ENCODE peak calls at places on chromosomes 2 and 18, in ten cellular contexts. M is PC-9; L is fibroblast of lung; E is GM06990; F is NB4; T is AG10803; V is DND-41; Q is HL-60; U is GM23248; G is CD8-positive, alpha-beta T cell. D is an unnamed sample.

GRCh38 chr18:73597832-73598615 is 549.6 kb downstream of the FBXO15 start:
- DNase-seq in M (no peak), G (no peak), L (no peak), E (no peak), Q (no peak), T (no peak), V (no peak), F (peak), U (no peak), D (no peak)

GRCh38 chr18:73487956-73488355 is 620.2 kb upstream of the NETO1 start:
- DNase-seq in L (no peak), G (no peak), U (peak), Q (no peak), E (no peak), F (no peak), V (no peak), T (peak), M (no peak), D (no peak)

GRCh38 chr2:46351388-46352141 is 54.4 kb downstream of the EPAS1 start:
- DNase-seq in E (no peak), L (no peak), T (no peak), Q (no peak), U (no peak), V (peak), M (no peak), G (peak), F (no peak), D (peak)

GRCh38 chr18:41594582-41594981 is 360.5 kb upstream of the PIK3C3 start:
- DNase-seq in L (no peak), F (no peak), Q (no peak), E (no peak), M (no peak), G (no peak), T (no peak), U (no peak), V (no peak), D (no peak)

GRCh38 chr2:173448938-173449471 is 94.3 kb downstream of the CDCA7 start:
- DNase-seq in F (peak), E (peak), G (peak), L (peak), T (peak), Q (peak), U (peak), V (peak), M (peak), D (peak)

GRCh38 chr2:160367887-160368286 is 125.7 kb downstream of the RBMS1 start:
- DNase-seq in T (peak), G (no peak), U (peak), Q (peak), L (peak), F (peak), M (peak), E (no peak), V (peak), D (peak)

GRCh38 chr2:135899567-135899966 is 23.3 kb upstream of the MCM6 start:
- DNase-seq in U (no peak), L (no peak), E (no peak), Q (no peak), V (no peak), M (no peak), G (no peak), T (peak), F (no peak), D (no peak)

GRCh38 chr2:45890819-45891218 is 239.3 kb downstream of the PRKCE start:
- DNase-seq in Q (no peak), T (no peak), F (peak), E (no peak), G (no peak), U (no peak), M (no peak), L (no peak), V (peak), D (peak)

GRCh38 chr2:46376586-46377286 is 79.5 kb downstream of the EPAS1 start:
- DNase-seq in F (no peak), M (no peak), L (no peak), G (no peak), Q (no peak), V (peak), T (no peak), E (no peak), U (no peak), D (no peak)

GRCh38 chr2:195494452-195494851 is 162.6 kb upstream of the SLC39A10 start:
- DNase-seq in E (no peak), L (no peak), F (no peak), M (no peak), Q (no peak), T (peak), G (no peak), V (no peak), U (peak), D (no peak)

GRCh38 chr2:42059261-42059898 is 11.6 kb downstream of the PKDCC start:
- DNase-seq in F (no peak), V (no peak), L (no peak), T (no peak), E (no peak), Q (no peak), U (no peak), M (no peak), G (no peak), D (no peak)

GRCh38 chr2:230865766-230866703 is 1.3 kb downstream of the ITM2C start:
- DNase-seq in T (peak), F (peak), V (no peak), G (peak), L (peak), U (peak), Q (peak), E (no peak), M (peak), D (no peak)

GRCh38 chr18:11237484-11237883 is 88.1 kb upstream of the PIEZO2 start:
- DNase-seq in F (no peak), E (no peak), G (no peak), Q (no peak), M (no peak), V (no peak), T (no peak), L (no peak), U (no peak), D (no peak)

GRCh38 chr2:129717560-129718128 is 261.8 kb upstream of the RAB6C start:
- DNase-seq in M (no peak), L (no peak), F (no peak), E (no peak), G (no peak), T (no peak), V (no peak), U (no peak), Q (no peak), D (no peak)

GRCh38 chr2:165563468-165564225 is 94.1 kb downstream of the CSRNP3 start:
- DNase-seq in Q (no peak), E (no peak), T (no peak), G (no peak), F (peak), L (no peak), V (peak), U (no peak), M (no peak), D (peak)

GRCh38 chr2:215439980-215440512 is 4.2 kb upstream of the FN1 start:
- DNase-seq in E (no peak), G (no peak), Q (no peak), U (no peak), M (no peak), F (no peak), T (no peak), V (no peak), L (peak), D (no peak)

GRCh38 chr2:28767367-28767766 is 15.7 kb downstream of the PPP1CB start:
- DNase-seq in U (no peak), E (no peak), Q (no peak), M (no peak), L (no peak), G (no peak), T (no peak), F (no peak), V (no peak), D (no peak)

GRCh38 chr2:171347591-171348032 is 86.2 kb downstream of the METTL8 start:
- DNase-seq in M (peak), L (peak), T (peak), F (no peak), V (no peak), Q (no peak), E (no peak), G (no peak), U (peak), D (no peak)

GRCh38 chr2:104850322-104851184 is 3.4 kb upstream of the POU3F3 start:
- DNase-seq in G (no peak), Q (no peak), F (no peak), M (no peak), E (no peak), V (no peak), U (no peak), L (no peak), T (no peak), D (no peak)

GRCh38 chr2:20205069-20205468 is 19.9 kb downstream of the SDC1 start:
- DNase-seq in T (no peak), Q (no peak), V (no peak), L (no peak), U (no peak), M (no peak), G (no peak), E (no peak), F (no peak), D (no peak)

GRCh38 chr2:88448248-88448647 is 4.2 kb downstream of the FOXI3 start:
- DNase-seq in F (no peak), E (no peak), V (no peak), U (no peak), T (no peak), L (no peak), Q (no peak), M (no peak), G (no peak), D (no peak)

GRCh38 chr2:88442501-88442900 is 10.0 kb downstream of the FOXI3 start:
- DNase-seq in T (no peak), M (no peak), L (no peak), Q (no peak), U (no peak), E (no peak), F (no peak), G (no peak), V (no peak), D (no peak)

GRCh38 chr2:88442061-88442460 is 10.4 kb downstream of the FOXI3 start:
- DNase-seq in F (no peak), V (no peak), T (no peak), Q (no peak), E (no peak), G (no peak), U (no peak), L (no peak), M (no peak), D (no peak)

DNA sequence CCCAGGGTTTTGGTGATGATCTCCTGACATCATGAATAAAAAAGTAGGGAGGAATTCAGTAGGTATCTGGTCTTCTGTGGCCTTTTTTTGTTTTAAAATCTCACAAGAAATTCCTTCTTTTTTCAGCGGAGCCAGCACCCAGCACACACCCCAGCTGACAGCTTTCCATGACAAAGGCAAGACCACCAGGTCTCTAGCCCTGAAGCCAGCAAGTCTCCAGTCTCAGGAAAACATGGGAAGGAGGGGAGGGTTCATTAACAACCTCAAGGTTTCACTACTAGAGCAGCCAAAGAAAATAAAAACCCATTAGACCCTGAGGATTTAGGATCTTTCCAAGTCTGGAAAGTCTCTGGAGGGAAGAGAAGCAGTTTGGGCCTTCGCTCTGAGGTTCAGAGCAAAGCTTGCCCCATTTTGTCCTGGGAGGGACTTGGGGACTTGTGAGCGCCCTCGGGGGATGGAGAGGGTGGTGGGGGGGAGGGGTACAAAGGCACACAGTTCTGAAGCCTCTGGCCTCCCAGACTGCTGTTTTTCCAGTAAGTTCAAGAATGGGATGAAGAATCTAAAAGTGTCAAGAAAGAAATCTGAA is 9.0 kb downstream of the FOXI3 start:
- DNase-seq in E (no peak), M (no peak), Q (no peak), T (no peak), F (no peak), V (no peak), G (no peak), U (no peak), L (no peak), D (no peak)
- H3K4me3 ChIP-seq in E (no peak), M (no peak), Q (no peak), T (no peak), F (no peak), V (no peak), G (no peak), U (no peak), L (no peak), D (no peak)

GRCh38 chr18:8944871-8945245 is 157.6 kb upstream of the NDUFV2 start:
- DNase-seq in V (no peak), M (no peak), E (no peak), U (no peak), G (no peak), Q (no peak), L (no peak), T (no peak), F (no peak), D (peak)
- H3K4me3 ChIP-seq in V (no peak), M (no peak), E (no peak), U (no peak), G (no peak), Q (no peak), L (no peak), T (no peak), F (no peak), D (no peak)

DNA sequence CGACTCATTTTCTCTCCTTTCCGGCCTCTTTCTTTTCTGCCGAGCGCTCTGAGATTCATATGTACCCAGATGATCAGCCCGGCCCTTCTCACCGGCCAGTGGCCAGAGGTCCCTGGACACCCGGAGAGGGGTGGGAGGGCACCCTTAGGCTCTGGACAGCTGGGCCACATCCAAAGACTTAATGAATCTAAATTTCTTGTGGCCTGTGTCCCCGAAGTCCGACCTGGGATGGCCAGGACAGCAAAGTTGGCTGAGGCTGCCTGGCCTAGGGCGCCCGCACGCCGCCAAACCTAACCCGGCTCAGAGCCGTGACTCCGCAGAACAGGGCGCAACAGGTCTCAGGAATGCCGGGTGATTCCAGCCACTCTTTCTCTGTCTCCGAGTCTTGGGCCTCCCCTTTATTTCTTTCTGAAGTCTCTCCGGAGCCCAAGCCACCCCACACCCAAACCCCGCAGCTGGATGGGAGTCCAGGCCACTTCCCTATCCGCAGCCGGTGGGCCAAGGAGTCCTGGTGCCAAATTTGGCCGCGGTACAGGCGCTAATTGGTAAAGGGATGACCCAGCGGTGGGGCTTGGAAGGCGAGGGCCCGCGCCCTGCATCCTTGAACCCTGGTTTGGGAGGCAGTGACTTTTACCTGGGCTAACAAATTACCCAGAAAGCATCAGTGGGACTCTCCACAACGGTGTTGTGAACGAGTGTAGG is 2.6 kb upstream of the PAX3 start:
- DNase-seq in G (no peak), V (no peak), E (no peak), U (no peak), M (no peak), F (no peak), T (no peak), Q (no peak), L (no peak), D (no peak)
- H3K4me3 ChIP-seq in G (no peak), V (no peak), E (no peak), U (no peak), M (no peak), F (no peak), T (no peak), Q (no peak), L (no peak), D (no peak)

DNA sequence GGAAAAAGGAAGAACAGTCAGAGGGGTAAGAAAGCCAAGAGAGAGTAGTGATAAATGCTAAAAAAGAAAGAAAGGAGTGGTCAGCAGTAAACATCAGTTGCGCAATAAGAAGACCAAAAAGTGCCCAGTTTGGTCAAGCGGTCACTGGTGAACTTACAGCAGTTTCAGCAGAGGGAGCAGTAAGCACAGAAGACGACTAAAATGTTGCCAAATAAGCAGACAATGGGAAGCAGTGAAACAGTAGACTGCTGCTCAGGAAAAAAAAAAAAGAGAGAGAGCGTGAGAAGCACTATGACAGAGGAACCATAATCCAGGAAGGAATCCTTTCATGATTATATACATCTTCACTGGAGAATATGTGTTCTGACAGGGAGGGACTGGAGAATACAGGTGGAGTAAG is 45.8 kb downstream of the DNAJC10 start:
- DNase-seq in M (no peak), E (no peak), T (peak), U (peak), L (peak), V (no peak), G (no peak), F (no peak), Q (no peak), D (no peak)
- H3K4me3 ChIP-seq in M (no peak), E (no peak), T (no peak), U (no peak), L (no peak), V (no peak), G (no peak), F (no peak), Q (no peak), D (no peak)

GRCh38 chr18:75211721-75212625 is 1.4 kb downstream of the TSHZ1 start:
- DNase-seq in G (peak), F (peak), Q (peak), L (peak), T (no peak), V (peak), M (peak), E (peak), U (peak), D (no peak)

GRCh38 chr18:75211002-75211621 is 515 bp downstream of the TSHZ1 start:
- DNase-seq in T (no peak), E (peak), Q (peak), F (peak), L (no peak), M (no peak), U (peak), G (peak), V (peak), D (no peak)

GRCh38 chr18:75210274-75211001 is at the start of gene TSHZ1:
- DNase-seq in M (peak), T (peak), E (peak), Q (peak), U (peak), F (peak), L (peak), G (peak), V (peak), D (peak)

GRCh38 chr18:75213610-75214009 is 3.0 kb downstream of the TSHZ1 start:
- DNase-seq in Q (no peak), T (peak), L (peak), G (no peak), M (no peak), F (no peak), V (no peak), E (no peak), U (peak), D (no peak)

GRCh38 chr18:75212626-75213110 is 2.1 kb downstream of the TSHZ1 start:
- DNase-seq in V (no peak), F (no peak), M (no peak), L (no peak), E (no peak), T (no peak), Q (no peak), G (no peak), U (peak), D (no peak)
- H3K4me3 ChIP-seq in V (peak), F (peak), M (peak), L (peak), E (peak), T (peak), Q (peak), G (peak), U (peak), D (peak)

GRCh38 chr18:46332286-46332801 is 228.2 kb downstream of the HAUS1 start:
- DNase-seq in T (no peak), U (no peak), F (no peak), Q (no peak), E (no peak), M (no peak), G (no peak), V (no peak), L (no peak), D (no peak)

GRCh38 chr18:46333371-46334199 is 229.4 kb downstream of the HAUS1 start:
- DNase-seq in E (no peak), G (no peak), L (peak), F (peak), Q (peak), V (peak), M (peak), T (peak), U (peak), D (peak)

GRCh38 chr18:46331316-46331715 is 227.1 kb downstream of the HAUS1 start:
- DNase-seq in L (no peak), M (no peak), V (no peak), E (no peak), U (no peak), F (peak), G (no peak), Q (no peak), T (no peak), D (no peak)

GRCh38 chr18:46334200-46334553 is 230.0 kb downstream of the HAUS1 start:
- DNase-seq in M (no peak), F (no peak), U (peak), T (no peak), L (peak), G (no peak), V (no peak), Q (no peak), E (no peak), D (no peak)

DNA sequence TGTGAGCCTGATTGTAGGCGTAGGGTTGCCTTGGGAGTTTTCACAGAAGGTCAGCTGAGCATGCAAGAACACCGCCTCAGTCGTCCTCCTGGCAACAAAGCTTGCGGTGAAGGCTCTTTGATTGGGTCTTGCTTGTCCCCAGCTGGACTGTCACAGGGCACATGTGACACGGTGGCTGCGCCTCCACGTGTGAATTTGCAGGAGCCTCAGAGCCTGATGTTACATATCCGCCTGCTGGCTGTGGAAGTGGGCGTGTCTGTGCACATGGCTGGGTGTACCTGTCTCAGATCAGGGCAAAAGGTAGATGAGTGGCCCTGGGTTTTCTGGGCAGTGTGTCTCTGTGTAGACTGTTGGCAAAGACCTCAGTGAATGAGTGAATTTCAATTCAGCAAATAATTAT is 228.8 kb downstream of the HAUS1 start:
- DNase-seq in E (no peak), V (peak), U (no peak), Q (peak), L (no peak), T (no peak), G (no peak), F (no peak), M (no peak), D (no peak)
- H3K4me3 ChIP-seq in E (no peak), V (peak), U (no peak), Q (peak), L (no peak), T (no peak), G (no peak), F (no peak), M (peak), D (peak)

D was measured in Jurkat, Clone E6-1.